ENCODE peak calls at places on chromosomes 11 and 22, in ten cellular contexts. Y is adrenal gland; W is activated CD8-positive, alpha-beta memory T cell treated with anti-CD3 and anti-CD28 coated beads for 1 hour; E is MG63; H is A673; T is activated CD4-positive, alpha-beta T cell treated with anti-CD3 and anti-CD28 coated beads, Interleukin-2, amount 50 U/mL, for 4 hours; X is GM13976; S is cardiac fibroblast; D is NCI-H2081 treated with DMSO at 0.1 percent for 48 hours; Z is ureter. N is an unnamed sample.

GRCh38 chr22:43060213-43060612 is 29.0 kb downstream of the TTLL1 start:
- DNase-seq in Y (no peak), W (no peak), E (no peak), H (peak), T (peak), X (peak), S (peak), D (no peak), Z (no peak), N (no peak)

GRCh38 chr11:94272738-94273313 is 31.6 kb upstream of the IZUMO1R start:
- DNase-seq in Y (peak), W (no peak), E (no peak), H (no peak), T (no peak), X (no peak), S (no peak), D (no peak), Z (no peak), N (no peak)

GRCh38 chr11:121535122-121535796 is 82.5 kb upstream of the SORL1-AS1 start:
- DNase-seq in Y (no peak), W (no peak), E (no peak), H (no peak), T (no peak), X (no peak), S (no peak), D (no peak), Z (no peak), N (no peak)

GRCh38 chr22:43268261-43268660 is 74.9 kb downstream of the SCUBE1 start:
- DNase-seq in Y (no peak), W (no peak), E (no peak), H (no peak), T (no peak), X (no peak), S (no peak), D (no peak), Z (no peak), N (no peak)

GRCh38 chr22:25453557-25453956 is 110.9 kb upstream of the GRK3 start:
- DNase-seq in Y (no peak), W (no peak), E (no peak), H (no peak), T (no peak), X (no peak), S (no peak), D (no peak), Z (no peak), N (no peak)

GRCh38 chr11:113994077-113994954 is 19.4 kb downstream of the HTR3A start:
- DNase-seq in Y (peak), W (peak), E (no peak), H (peak), T (peak), X (peak), S (no peak), D (no peak), Z (no peak), N (no peak)

GRCh38 chr11:126127898-126128297 is 65.2 kb upstream of the CDON start:
- DNase-seq in Y (peak), W (no peak), E (no peak), H (no peak), T (no peak), X (no peak), S (peak), D (no peak), Z (no peak), N (no peak)

GRCh38 chr11:124889692-124890091 is 8.0 kb downstream of the ROBO4 start:
- DNase-seq in Y (no peak), W (no peak), E (no peak), H (no peak), T (no peak), X (no peak), S (no peak), D (no peak), Z (peak), N (no peak)

GRCh38 chr11:119641991-119642745 is 86.8 kb downstream of the NECTIN1 start:
- DNase-seq in Y (no peak), W (no peak), E (peak), H (peak), T (no peak), X (peak), S (peak), D (no peak), Z (no peak), N (no peak)

GRCh38 chr22:45009881-45010531 is at the start of gene PHF21B:
- DNase-seq in Y (peak), W (no peak), E (peak), H (peak), T (no peak), X (peak), S (peak), D (no peak), Z (peak), N (peak)

GRCh38 chr11:39374963-39375698 is 2084.3 kb downstream of the LRRC4C start:
- DNase-seq in Y (no peak), W (no peak), E (no peak), H (peak), T (no peak), X (no peak), S (peak), D (no peak), Z (no peak), N (no peak)

GRCh38 chr22:37242395-37242918 is 1.6 kb downstream of the RAC2 start:
- DNase-seq in Y (peak), W (peak), E (no peak), H (no peak), T (peak), X (peak), S (peak), D (no peak), Z (peak), N (no peak)

GRCh38 chr11:106467486-106467885 is 390.0 kb downstream of the AASDHPPT start:
- DNase-seq in Y (no peak), W (no peak), E (no peak), H (no peak), T (no peak), X (no peak), S (no peak), D (no peak), Z (no peak), N (no peak)

GRCh38 chr22:39308614-39309363 is 10.6 kb downstream of the RPL3 start:
- DNase-seq in Y (peak), W (no peak), E (peak), H (peak), T (no peak), X (no peak), S (peak), D (no peak), Z (no peak), N (no peak)